ENCODE peak calls at places on chromosome 16, in seven cellular contexts. One of them, this sample, is unnamed.

GRCh38 chr16:66549284-66550131 is at the start of gene TK2:
- DNase-seq in NCI-H1105 treated with DMSO at 0.1 percent for 48 hours: peak
- DNase-seq in HCEC 1CT: peak
- DNase-seq in amygdala: peak
- DNase-seq in GM13977: peak
- DNase-seq in GM10248: peak
- DNase-seq in activated T-cell treated with anti-CD3 and anti-CD28 coated beads for 48 hours: peak
- DNase-seq in this sample: peak

GRCh38 chr16:86634290-86634689 is 55.9 kb downstream of the FOXL1 start:
- DNase-seq in GM13977: no peak
- DNase-seq in NCI-H1105 treated with DMSO at 0.1 percent for 48 hours: no peak
- DNase-seq in amygdala: no peak
- DNase-seq in activated T-cell treated with anti-CD3 and anti-CD28 coated beads for 48 hours: no peak
- DNase-seq in GM10248: no peak
- DNase-seq in HCEC 1CT: peak
- DNase-seq in this sample: no peak

GRCh38 chr16:86929149-86929871 is 351.0 kb downstream of the FOXL1 start:
- DNase-seq in amygdala: no peak
- DNase-seq in NCI-H1105 treated with DMSO at 0.1 percent for 48 hours: no peak
- DNase-seq in GM10248: no peak
- DNase-seq in HCEC 1CT: peak
- DNase-seq in activated T-cell treated with anti-CD3 and anti-CD28 coated beads for 48 hours: no peak
- DNase-seq in GM13977: no peak
- DNase-seq in this sample: no peak

GRCh38 chr16:74567901-74568300 is 39.0 kb downstream of the GLG1 start:
- DNase-seq in GM13977: no peak
- DNase-seq in NCI-H1105 treated with DMSO at 0.1 percent for 48 hours: no peak
- DNase-seq in GM10248: no peak
- DNase-seq in amygdala: no peak
- DNase-seq in HCEC 1CT: no peak
- DNase-seq in activated T-cell treated with anti-CD3 and anti-CD28 coated beads for 48 hours: no peak
- DNase-seq in this sample: no peak

GRCh38 chr16:11060856-11061255 is 116.5 kb downstream of the CLEC16A start:
- DNase-seq in GM13977: no peak
- DNase-seq in GM10248: no peak
- DNase-seq in activated T-cell treated with anti-CD3 and anti-CD28 coated beads for 48 hours: no peak
- DNase-seq in HCEC 1CT: no peak
- DNase-seq in NCI-H1105 treated with DMSO at 0.1 percent for 48 hours: no peak
- DNase-seq in amygdala: no peak
- DNase-seq in this sample: no peak

GRCh38 chr16:361341-361871 is 8.9 kb upstream of the AXIN1 start:
- DNase-seq in activated T-cell treated with anti-CD3 and anti-CD28 coated beads for 48 hours: no peak
- DNase-seq in NCI-H1105 treated with DMSO at 0.1 percent for 48 hours: no peak
- DNase-seq in HCEC 1CT: no peak
- DNase-seq in amygdala: no peak
- DNase-seq in GM13977: no peak
- DNase-seq in GM10248: no peak
- DNase-seq in this sample: no peak

GRCh38 chr16:47887496-47887895 is 268.3 kb downstream of the ABCC12 start:
- DNase-seq in amygdala: no peak
- DNase-seq in GM13977: no peak
- DNase-seq in HCEC 1CT: peak
- DNase-seq in GM10248: no peak
- DNase-seq in activated T-cell treated with anti-CD3 and anti-CD28 coated beads for 48 hours: no peak
- DNase-seq in NCI-H1105 treated with DMSO at 0.1 percent for 48 hours: no peak
- DNase-seq in this sample: no peak

GRCh38 chr16:10122546-10122945 is 59.7 kb downstream of the GRIN2A start:
- DNase-seq in GM10248: no peak
- DNase-seq in amygdala: no peak
- DNase-seq in NCI-H1105 treated with DMSO at 0.1 percent for 48 hours: no peak
- DNase-seq in activated T-cell treated with anti-CD3 and anti-CD28 coated beads for 48 hours: no peak
- DNase-seq in GM13977: peak
- DNase-seq in HCEC 1CT: no peak
- DNase-seq in this sample: no peak

GRCh38 chr16:85898521-85899442 is at the start of gene IRF8:
- DNase-seq in HCEC 1CT: no peak
- DNase-seq in GM13977: peak
- DNase-seq in activated T-cell treated with anti-CD3 and anti-CD28 coated beads for 48 hours: peak
- DNase-seq in NCI-H1105 treated with DMSO at 0.1 percent for 48 hours: peak
- DNase-seq in GM10248: peak
- DNase-seq in amygdala: peak
- DNase-seq in this sample: peak

This sample was measured in nucleus accumbens.